ENCODE peak calls at places on chromosomes 12 and 14, in seven cellular contexts. One of them, this sample, is unnamed.

GRCh38 chr12:19440916-19441315 is 1.6 kb downstream of the AEBP2 start:
- DNase-seq in HCT116: no peak
- DNase-seq in sigmoid colon: no peak
- DNase-seq in uterus: no peak
- DNase-seq in thyroid gland: no peak
- DNase-seq in IMR-90: peak; percentile 40
- DNase-seq in heart left ventricle: no peak
- DNase-seq in this sample: no peak

GRCh38 chr12:75889214-75889613 is 142.4 kb downstream of the PHLDA1 start:
- DNase-seq in uterus: no peak
- DNase-seq in heart left ventricle: no peak
- DNase-seq in sigmoid colon: no peak
- DNase-seq in IMR-90: no peak
- DNase-seq in HCT116: no peak
- DNase-seq in thyroid gland: peak; percentile 29
- DNase-seq in this sample: peak; percentile 13

GRCh38 chr12:69501154-69501895 is 31.1 kb downstream of the FRS2 start:
- DNase-seq in sigmoid colon: no peak
- DNase-seq in uterus: no peak
- DNase-seq in thyroid gland: no peak
- DNase-seq in IMR-90: peak; percentile 30
- DNase-seq in HCT116: no peak
- DNase-seq in heart left ventricle: no peak
- DNase-seq in this sample: no peak

GRCh38 chr12:99450231-99450630 is 197.3 kb upstream of the GARIN6 start:
- DNase-seq in IMR-90: no peak
- DNase-seq in thyroid gland: no peak
- DNase-seq in HCT116: no peak
- DNase-seq in uterus: no peak
- DNase-seq in sigmoid colon: no peak
- DNase-seq in heart left ventricle: no peak
- DNase-seq in this sample: no peak

GRCh38 chr12:62273724-62274380 is 13.6 kb downstream of the USP15 start:
- DNase-seq in sigmoid colon: no peak
- DNase-seq in IMR-90: no peak
- DNase-seq in uterus: no peak
- DNase-seq in HCT116: no peak
- DNase-seq in thyroid gland: no peak
- DNase-seq in heart left ventricle: no peak
- DNase-seq in this sample: no peak

GRCh38 chr12:110932048-110932447 is 11.7 kb upstream of the MYL2 start:
- DNase-seq in HCT116: no peak
- DNase-seq in uterus: no peak
- DNase-seq in heart left ventricle: no peak
- DNase-seq in sigmoid colon: no peak
- DNase-seq in IMR-90: no peak
- DNase-seq in thyroid gland: no peak
- DNase-seq in this sample: no peak

GRCh38 chr14:96002511-96002884 is 36.7 kb upstream of the C14orf132 start:
- DNase-seq in sigmoid colon: no peak
- DNase-seq in uterus: no peak
- DNase-seq in heart left ventricle: no peak
- DNase-seq in IMR-90: no peak
- DNase-seq in HCT116: no peak
- DNase-seq in thyroid gland: no peak
- DNase-seq in this sample: no peak

GRCh38 chr14:104582649-104583048 is 3.1 kb downstream of the C14orf180 start:
- DNase-seq in uterus: peak; percentile 24
- DNase-seq in heart left ventricle: peak; percentile 93
- DNase-seq in IMR-90: no peak
- DNase-seq in HCT116: no peak
- DNase-seq in sigmoid colon: no peak
- DNase-seq in thyroid gland: peak; percentile 17
- DNase-seq in this sample: peak; percentile 25

GRCh38 chr14:67221982-67222328 is 19.3 kb upstream of the PALS1 start:
- DNase-seq in thyroid gland: no peak
- DNase-seq in IMR-90: no peak
- DNase-seq in HCT116: no peak
- DNase-seq in heart left ventricle: no peak
- DNase-seq in sigmoid colon: no peak
- DNase-seq in uterus: no peak
- DNase-seq in this sample: no peak

GRCh38 chr14:70718383-70719123 is 76.8 kb downstream of the TTC9 start:
- DNase-seq in IMR-90: no peak
- DNase-seq in thyroid gland: no peak
- DNase-seq in HCT116: no peak
- DNase-seq in heart left ventricle: no peak
- DNase-seq in sigmoid colon: no peak
- DNase-seq in uterus: no peak
- DNase-seq in this sample: no peak

GRCh38 chr14:102848830-102849521 is 71.7 kb downstream of the TRAF3 start:
- DNase-seq in IMR-90: no peak
- DNase-seq in sigmoid colon: peak; percentile 71
- DNase-seq in thyroid gland: peak; percentile 62
- DNase-seq in uterus: no peak
- DNase-seq in HCT116: no peak
- DNase-seq in heart left ventricle: no peak
- DNase-seq in this sample: peak; percentile 33

GRCh38 chr14:92544051-92544730 is 30.6 kb downstream of the RIN3 start:
- DNase-seq in sigmoid colon: no peak
- DNase-seq in IMR-90: no peak
- DNase-seq in thyroid gland: no peak
- DNase-seq in heart left ventricle: no peak
- DNase-seq in HCT116: no peak
- DNase-seq in uterus: no peak
- DNase-seq in this sample: no peak

GRCh38 chr14:97219356-97220017 is 422.3 kb downstream of the VRK1 start:
- DNase-seq in thyroid gland: no peak
- DNase-seq in sigmoid colon: no peak
- DNase-seq in IMR-90: no peak
- DNase-seq in uterus: no peak
- DNase-seq in HCT116: no peak
- DNase-seq in heart left ventricle: no peak
- DNase-seq in this sample: no peak

GRCh38 chr12:132340266-132341035 is 11.1 kb upstream of the GALNT9 start:
- DNase-seq in HCT116: no peak
- DNase-seq in sigmoid colon: no peak
- DNase-seq in IMR-90: no peak
- DNase-seq in heart left ventricle: no peak
- DNase-seq in uterus: no peak
- DNase-seq in thyroid gland: no peak
- DNase-seq in this sample: no peak
- TF ChIP-seq CTCF in HCT116: no peak
- TF ChIP-seq CTCF in sigmoid colon: no peak
- TF ChIP-seq CTCF in IMR-90: no peak
- TF ChIP-seq CTCF in heart left ventricle: no peak
- TF ChIP-seq CTCF in uterus: no peak
- TF ChIP-seq CTCF in thyroid gland: no peak
- TF ChIP-seq CTCF in this sample: no peak

GRCh38 chr12:80576641-80577418 is 130.6 kb upstream of the MYF6 start:
- DNase-seq in IMR-90: peak; percentile 52
- DNase-seq in uterus: no peak
- DNase-seq in sigmoid colon: no peak
- DNase-seq in HCT116: no peak
- DNase-seq in heart left ventricle: no peak
- DNase-seq in thyroid gland: no peak
- DNase-seq in this sample: no peak
- H3K4me1 ChIP-seq in IMR-90: peaks cover 9% of the 10 kb centered on the region
- H3K4me1 ChIP-seq in uterus: no peaks in the 10 kb centered on the region
- H3K4me1 ChIP-seq in sigmoid colon: no peaks in the 10 kb centered on the region
- H3K4me1 ChIP-seq in HCT116: no peaks in the 10 kb centered on the region
- H3K4me1 ChIP-seq in heart left ventricle: no peaks in the 10 kb centered on the region
- H3K4me1 ChIP-seq in thyroid gland: no peaks in the 10 kb centered on the region
- H3K4me1 ChIP-seq in this sample: no peaks in the 10 kb centered on the region

GRCh38 chr14:77032483-77032853 is 4.0 kb upstream of the IRF2BPL start:
- DNase-seq in heart left ventricle: no peak
- DNase-seq in uterus: no peak
- DNase-seq in sigmoid colon: no peak
- DNase-seq in HCT116: no peak
- DNase-seq in IMR-90: no peak
- DNase-seq in thyroid gland: no peak
- DNase-seq in this sample: no peak
- TF ChIP-seq POLR2A in heart left ventricle: no peak
- TF ChIP-seq POLR2A in uterus: no peak
- TF ChIP-seq POLR2A in sigmoid colon: peak; percentile 72
- TF ChIP-seq POLR2A in HCT116: peak; percentile 24
- TF ChIP-seq POLR2A in IMR-90: no peak
- TF ChIP-seq POLR2A in thyroid gland: peak; percentile 40
- TF ChIP-seq POLR2A in this sample: no peak

GRCh38 chr14:94372021-94372605 is 16.3 kb downstream of the SERPINA1 start:
- DNase-seq in IMR-90: no peak
- DNase-seq in heart left ventricle: no peak
- DNase-seq in sigmoid colon: peak; percentile 40
- DNase-seq in thyroid gland: no peak
- DNase-seq in HCT116: no peak
- DNase-seq in uterus: no peak
- DNase-seq in this sample: no peak
- TF ChIP-seq CTCF in IMR-90: no peak
- TF ChIP-seq CTCF in heart left ventricle: no peak
- TF ChIP-seq CTCF in sigmoid colon: no peak
- TF ChIP-seq CTCF in thyroid gland: no peak
- TF ChIP-seq CTCF in HCT116: peak; percentile 70
- TF ChIP-seq CTCF in uterus: no peak
- TF ChIP-seq CTCF in this sample: no peak

DNA sequence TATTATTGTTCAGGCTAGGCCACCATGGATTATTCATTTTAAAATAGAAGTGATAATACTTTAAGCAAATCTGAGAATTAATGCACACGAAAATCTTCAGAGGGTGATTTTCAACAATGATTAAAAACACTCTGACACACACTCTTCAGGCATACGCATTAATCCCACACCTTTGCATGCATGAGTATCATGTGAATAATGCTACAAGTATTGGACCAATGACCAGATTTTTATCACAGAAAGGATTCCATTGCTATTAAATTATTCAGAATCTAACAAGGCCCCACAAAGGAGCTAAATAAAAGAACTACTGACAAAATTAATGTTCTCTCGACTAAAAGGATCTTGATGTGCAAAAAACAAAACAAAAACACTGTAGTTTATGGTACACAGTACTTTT is 11.1 kb downstream of the EPS8 start:
- DNase-seq in sigmoid colon: no peak
- DNase-seq in thyroid gland: no peak
- DNase-seq in HCT116: no peak
- DNase-seq in IMR-90: no peak
- DNase-seq in uterus: no peak
- DNase-seq in heart left ventricle: no peak
- DNase-seq in this sample: no peak
- H3K4me1 ChIP-seq in sigmoid colon: peaks cover 38% of the 10 kb centered on the region
- H3K4me1 ChIP-seq in thyroid gland: peaks cover 17% of the 10 kb centered on the region
- H3K4me1 ChIP-seq in HCT116: peaks cover 17% of the 10 kb centered on the region
- H3K4me1 ChIP-seq in IMR-90: peaks cover 15% of the 10 kb centered on the region
- H3K4me1 ChIP-seq in uterus: no peaks in the 10 kb centered on the region
- H3K4me1 ChIP-seq in heart left ventricle: peaks cover 3% of the 10 kb centered on the region
- H3K4me1 ChIP-seq in this sample: no peaks in the 10 kb centered on the region